ENCODE peak calls at places on chromosomes 1 and 21, in six cellular contexts. V, G, S, O, N and W are unnamed samples.

GRCh38 chr1:25520446-25521061 is 22.9 kb upstream of the LDLRAP1 start:
- DNase-seq in G (peak; percentile 51), S (peak; percentile 53), N (peak; percentile 42), V (peak; percentile 63), O (peak; percentile 33), W (peak; percentile 49)

GRCh38 chr1:183025782-183026774 is 2.9 kb downstream of the LAMC1 start:
- DNase-seq in G (peak; percentile 45), O (no peak), S (no peak), N (no peak), V (no peak), W (peak; percentile 64)

GRCh38 chr1:169107673-169108160 is 1.2 kb downstream of the ATP1B1 start:
- DNase-seq in S (no peak), V (no peak), O (no peak), G (no peak), N (no peak), W (no peak)

GRCh38 chr1:175481126-175482071 is 262.0 kb downstream of the TNR start:
- DNase-seq in S (peak; percentile 17), V (no peak), G (peak; percentile 32), N (peak; percentile 7), O (peak; percentile 24), W (peak; percentile 5)

GRCh38 chr1:54218883-54219687 is 19.1 kb downstream of the MRPL37 start:
- DNase-seq in N (no peak), S (no peak), O (no peak), G (no peak), V (no peak), W (no peak)

GRCh38 chr1:241610056-241610815 is 29.9 kb downstream of the CHML start:
- DNase-seq in O (peak; percentile 20), V (no peak), S (no peak), G (no peak), N (no peak), W (no peak)

GRCh38 chr21:16366207-16366606 is 636.4 kb downstream of the USP25 start:
- DNase-seq in O (no peak), N (no peak), S (no peak), V (no peak), G (no peak), W (no peak)

GRCh38 chr1:32208891-32209309 is at the start of gene DCDC2B:
- DNase-seq in G (peak; percentile 52), V (no peak), O (no peak), S (peak; percentile 91), N (no peak), W (no peak)

GRCh38 chr1:93081716-93082115 is 2.6 kb downstream of the MTF2 start:
- DNase-seq in V (no peak), S (peak; percentile 4), N (peak; percentile 69), O (no peak), G (peak; percentile 19), W (no peak)

GRCh38 chr1:179881642-179882252 is 338 bp upstream of the TOR1AIP1 start:
- DNase-seq in O (no peak), V (no peak), S (no peak), N (no peak), G (peak; percentile 68), W (peak; percentile 17)

GRCh38 chr1:242811092-242811840 is 286.8 kb upstream of the PLD5 start:
- DNase-seq in G (no peak), S (peak; percentile 44), V (no peak), N (no peak), O (no peak), W (no peak)

GRCh38 chr1:79128726-79129125 is 122.2 kb upstream of the ADGRL4 start:
- DNase-seq in V (no peak), N (no peak), S (no peak), G (peak; percentile 36), O (no peak), W (no peak)